ENCODE peak calls at places on chromosome 5, in eight cellular contexts. A is neural progenitor cell, O is mammary epithelial cell, V is HCT116, T is GM23248, D is fibroblast of lung, G is neuronal stem cell, I is K562. M is an unnamed sample. For H3K36me3, the result is how much of the 10 kb centered on the place peaks cover.

GRCh38 chr5:13814293-13814692 is 130.2 kb downstream of the DNAH5 start:
- DNase-seq in A (no peak), O (peak), V (no peak), T (peak), D (peak), G (no peak), I (no peak), M (peak)

GRCh38 chr5:160787247-160787646 is 64.8 kb downstream of the ATP10B start:
- DNase-seq in A (peak), O (peak), V (no peak), T (peak), D (no peak), G (no peak), I (no peak), M (peak)

GRCh38 chr5:77337716-77338115 is 127.2 kb downstream of the PDE8B start:
- DNase-seq in A (peak), O (no peak), V (no peak), T (no peak), D (no peak), G (no peak), I (no peak), M (no peak)

GRCh38 chr5:171395042-171395441 is 7.4 kb downstream of the NPM1 start:
- DNase-seq in A (no peak), O (no peak), V (no peak), T (no peak), D (no peak), G (no peak), I (no peak), M (no peak)

GRCh38 chr5:179699640-179700298 is 1.0 kb downstream of the CANX start:
- DNase-seq in A (peak), O (peak), V (no peak), T (peak), D (peak), G (no peak), I (peak), M (peak)

GRCh38 chr5:135488727-135489465 is 36.7 kb upstream of the TIFAB start:
- DNase-seq in A (peak), O (peak), V (peak), T (peak), D (peak), G (peak), I (peak), M (peak)

GRCh38 chr5:147332643-147333042 is 97.8 kb downstream of the STK32A start:
- DNase-seq in A (peak), O (no peak), V (no peak), T (no peak), D (no peak), G (peak), I (no peak), M (no peak)

GRCh38 chr5:107796797-107797196 is 126.1 kb upstream of the EFNA5 start:
- DNase-seq in A (no peak), O (no peak), V (no peak), T (peak), D (no peak), G (no peak), I (no peak), M (peak)

GRCh38 chr5:94517490-94518108 is 100.8 kb downstream of the KIAA0825 start:
- DNase-seq in A (no peak), O (no peak), V (no peak), T (peak), D (no peak), G (no peak), I (no peak), M (no peak)

GRCh38 chr5:15806613-15807012 is 306.6 kb downstream of the FBXL7 start:
- DNase-seq in A (no peak), O (no peak), V (no peak), T (no peak), D (no peak), G (no peak), I (no peak), M (no peak)

GRCh38 chr5:122129332-122129731 is at the start of gene ZNF474:
- DNase-seq in A (peak), O (peak), V (peak), T (peak), D (peak), G (peak), I (peak), M (peak)
- H3K9ac ChIP-seq in A (no peak), O (peak), V (no peak), T (peak), D (no peak), G (no peak), I (peak), M (no peak)

GRCh38 chr5:150446583-150446982 is 3.0 kb downstream of the RPS14 start:
- DNase-seq in A (no peak), O (no peak), V (no peak), T (no peak), D (no peak), G (no peak), I (no peak), M (no peak)
- H3K36me3 ChIP-seq in A (under half), O (under half), V (under half), T (half or more), D (under half), G (half or more), I (half or more), M (half or more)

GRCh38 chr5:124732891-124733670 is 13.4 kb downstream of the ZNF608 start:
- DNase-seq in A (peak), O (no peak), V (no peak), T (no peak), D (no peak), G (no peak), I (no peak), M (no peak)

GRCh38 chr5:124734574-124735168 is 11.8 kb downstream of the ZNF608 start:
- DNase-seq in A (no peak), O (no peak), V (no peak), T (no peak), D (no peak), G (no peak), I (no peak), M (no peak)

GRCh38 chr5:124736814-124737186 is 9.6 kb downstream of the ZNF608 start:
- DNase-seq in A (no peak), O (no peak), V (no peak), T (no peak), D (no peak), G (no peak), I (no peak), M (no peak)

GRCh38 chr5:124736111-124736813 is 10.2 kb downstream of the ZNF608 start:
- DNase-seq in A (no peak), O (no peak), V (no peak), T (peak), D (peak), G (no peak), I (no peak), M (no peak)

GRCh38 chr5:124735169-124735858 is 11.1 kb downstream of the ZNF608 start:
- DNase-seq in A (peak), O (no peak), V (no peak), T (peak), D (peak), G (no peak), I (peak), M (no peak)
- H3K9ac ChIP-seq in A (no peak), O (no peak), V (no peak), T (peak), D (peak), G (no peak), I (no peak), M (no peak)

GRCh38 chr5:163440954-163441353 is 3.6 kb downstream of the CCNG1 start:
- DNase-seq in A (no peak), O (no peak), V (no peak), T (no peak), D (no peak), G (no peak), I (no peak), M (no peak)

GRCh38 chr5:163447875-163448274 is 10.5 kb downstream of the CCNG1 start:
- DNase-seq in A (no peak), O (no peak), V (no peak), T (no peak), D (no peak), G (no peak), I (no peak), M (no peak)

GRCh38 chr5:163447191-163447590 is 9.8 kb downstream of the CCNG1 start:
- DNase-seq in A (no peak), O (no peak), V (no peak), T (no peak), D (no peak), G (no peak), I (no peak), M (no peak)

GRCh38 chr5:163445345-163445744 is 8.0 kb downstream of the CCNG1 start:
- DNase-seq in A (no peak), O (no peak), V (no peak), T (no peak), D (no peak), G (no peak), I (no peak), M (no peak)

GRCh38 chr5:163444526-163444925 is 7.1 kb downstream of the CCNG1 start:
- DNase-seq in A (no peak), O (no peak), V (no peak), T (no peak), D (no peak), G (no peak), I (no peak), M (no peak)
- H3K36me3 ChIP-seq in A (half or more), O (half or more), V (half or more), T (half or more), D (under half), G (half or more), I (half or more), M (half or more)

DNA sequence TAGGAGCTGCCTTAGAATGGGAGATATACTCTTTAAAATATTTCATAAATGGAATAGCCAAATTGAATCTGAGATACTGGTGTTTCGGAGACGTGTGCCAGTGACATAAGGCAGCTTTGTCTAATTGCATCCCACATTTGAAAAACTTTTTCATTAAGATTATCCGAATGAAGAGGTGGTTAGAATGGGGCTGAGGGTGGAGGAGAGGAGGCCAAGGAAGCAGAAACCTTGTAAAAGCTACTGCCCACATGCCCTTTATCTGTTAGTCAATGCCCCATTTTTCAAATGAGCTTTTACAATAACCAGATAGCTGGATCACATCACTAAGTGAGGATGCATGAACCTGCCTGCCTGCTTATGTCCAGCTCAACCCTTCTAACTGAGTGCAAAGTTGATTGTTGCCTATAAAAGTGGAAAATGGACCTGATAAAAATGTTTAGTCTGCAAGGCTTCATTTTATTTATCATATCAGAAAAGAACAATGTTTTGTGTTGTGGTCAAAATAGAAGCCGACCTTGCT is 34.8 kb downstream of the SNX24 start:
- DNase-seq in A (no peak), O (no peak), V (no peak), T (no peak), D (no peak), G (no peak), I (no peak), M (no peak)
- H3K9ac ChIP-seq in A (no peak), O (no peak), V (no peak), T (no peak), D (no peak), G (no peak), I (no peak), M (no peak)

GRCh38 chr5:97002983-97003382 is 67.1 kb downstream of the LNPEP start:
- DNase-seq in A (no peak), O (no peak), V (no peak), T (peak), D (peak), G (no peak), I (no peak), M (no peak)
- H3K36me3 ChIP-seq in A (under half), O (under half), V (under half), T (under half), D (under half), G (under half), I (half or more), M (under half)